ENCODE peak calls at places on chromosomes 1 and 21, in eight cellular contexts. P, F, D, B, Y, W, O and T are unnamed samples.

GRCh38 chr21:39680216-39680615 is 64.8 kb upstream of the IGSF5 start:
- DNase-seq in P (no peak), F (no peak), D (no peak), B (no peak), Y (no peak), W (no peak), O (no peak), T (no peak)

GRCh38 chr1:16006552-16007485 is 2.8 kb downstream of the SRARP start:
- DNase-seq in P (no peak), F (no peak), D (peak), B (peak), Y (no peak), W (peak), O (no peak), T (peak)

GRCh38 chr1:216600730-216601426 is 122.4 kb downstream of the ESRRG start:
- DNase-seq in P (peak), F (peak), D (peak), B (peak), Y (peak), W (peak), O (peak), T (peak)

GRCh38 chr1:169745015-169745861 is 11.4 kb upstream of the SELE start:
- DNase-seq in P (no peak), F (no peak), D (no peak), B (no peak), Y (no peak), W (no peak), O (no peak), T (peak)

GRCh38 chr1:110765640-110766335 is 91.0 kb upstream of the KCNA3 start:
- DNase-seq in P (no peak), F (peak), D (peak), B (peak), Y (no peak), W (peak), O (peak), T (peak)

GRCh38 chr1:207974146-207974545 is 63.2 kb upstream of the CD34 start:
- DNase-seq in P (no peak), F (no peak), D (no peak), B (no peak), Y (no peak), W (no peak), O (no peak), T (no peak)

GRCh38 chr1:21272540-21272939 is 17.7 kb downstream of the ECE1 start:
- DNase-seq in P (no peak), F (no peak), D (no peak), B (no peak), Y (no peak), W (no peak), O (no peak), T (no peak)

GRCh38 chr1:228109962-228110488 is 926 bp upstream of the MRPL55 start:
- DNase-seq in P (no peak), F (no peak), D (no peak), B (peak), Y (no peak), W (peak), O (no peak), T (peak)

GRCh38 chr1:9009438-9010366 is 16.5 kb downstream of the SLC2A7 start:
- DNase-seq in P (peak), F (peak), D (no peak), B (peak), Y (peak), W (peak), O (peak), T (peak)

GRCh38 chr1:186775031-186775430 is 53.7 kb upstream of the PLA2G4A start:
- DNase-seq in P (no peak), F (no peak), D (no peak), B (no peak), Y (no peak), W (no peak), O (no peak), T (no peak)

GRCh38 chr21:26842300-26842699 is 2.9 kb downstream of the ADAMTS1 start:
- DNase-seq in P (no peak), F (no peak), D (no peak), B (peak), Y (no peak), W (peak), O (no peak), T (peak)

GRCh38 chr1:155967410-155968400 is 10.6 kb downstream of the ARHGEF2 start:
- DNase-seq in P (no peak), F (no peak), D (no peak), B (no peak), Y (no peak), W (no peak), O (no peak), T (no peak)

GRCh38 chr1:10516925-10517676 is 42.4 kb downstream of the PEX14 start:
- DNase-seq in P (no peak), F (no peak), D (no peak), B (no peak), Y (no peak), W (no peak), O (no peak), T (no peak)

GRCh38 chr1:10515627-10516026 is 40.9 kb downstream of the PEX14 start:
- DNase-seq in P (no peak), F (no peak), D (no peak), B (no peak), Y (no peak), W (no peak), O (no peak), T (no peak)

GRCh38 chr1:10513199-10513598 is 38.4 kb downstream of the PEX14 start:
- DNase-seq in P (no peak), F (no peak), D (no peak), B (no peak), Y (no peak), W (no peak), O (no peak), T (no peak)

GRCh38 chr1:10516244-10516643 is 41.5 kb downstream of the PEX14 start:
- DNase-seq in P (no peak), F (no peak), D (no peak), B (no peak), Y (no peak), W (no peak), O (no peak), T (no peak)

DNA sequence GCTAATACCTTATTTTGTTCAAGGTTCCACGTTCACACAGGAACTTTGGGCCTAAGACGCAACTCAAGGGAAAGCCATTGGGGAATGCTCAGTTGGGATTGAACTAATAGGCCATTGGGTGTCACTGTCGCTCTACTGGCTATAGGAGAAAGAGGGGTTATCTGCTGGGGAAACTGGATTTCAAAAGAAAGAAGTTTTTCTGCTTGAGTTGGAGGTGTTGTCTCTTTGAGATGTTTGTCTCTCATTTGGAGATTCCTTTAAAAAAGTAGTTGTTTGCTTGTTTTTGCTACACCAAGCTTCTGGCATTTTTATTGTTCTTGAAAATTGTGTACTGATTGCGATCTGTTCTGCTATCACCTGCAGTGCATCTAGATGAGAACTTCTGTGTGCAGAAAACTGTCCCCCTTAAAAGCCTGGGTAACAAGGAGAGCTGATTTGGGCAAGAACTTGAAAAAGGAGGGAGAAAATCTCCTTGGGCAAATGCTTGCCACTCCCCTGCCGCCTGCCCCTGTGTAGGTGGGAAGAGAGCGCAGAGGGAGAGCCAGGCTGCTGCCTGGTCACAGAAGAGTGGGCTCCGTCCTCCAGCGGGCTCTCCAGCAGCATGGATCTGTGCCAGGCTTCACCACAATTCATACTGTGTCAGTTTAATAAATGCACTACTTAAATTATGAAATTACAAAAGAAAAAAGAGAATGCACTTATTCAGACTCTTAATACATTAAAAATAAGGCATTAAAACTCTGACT is 39.9 kb downstream of the PEX14 start:
- DNase-seq in P (no peak), F (no peak), D (peak), B (peak), Y (no peak), W (peak), O (peak), T (peak)
- TF ChIP-seq CTCF in P (peak), F (no peak), D (peak), B (peak), Y (peak), W (peak), O (peak), T (peak)

GRCh38 chr1:6490181-6491075 is 1.0 kb downstream of the PLEKHG5 start:
- DNase-seq in P (no peak), F (peak), D (peak), B (peak), Y (peak), W (peak), O (peak), T (peak)
- TF ChIP-seq CTCF in P (no peak), F (peak), D (peak), B (no peak), Y (peak), W (no peak), O (no peak), T (no peak)

GRCh38 chr1:70440642-70441391 is 29.7 kb downstream of the CTH start:
- DNase-seq in P (no peak), F (no peak), D (no peak), B (no peak), Y (no peak), W (no peak), O (no peak), T (no peak)

GRCh38 chr1:70441392-70442035 is 30.4 kb downstream of the CTH start:
- DNase-seq in P (no peak), F (no peak), D (no peak), B (no peak), Y (no peak), W (no peak), O (no peak), T (no peak)

GRCh38 chr1:70438529-70438928 is 27.5 kb downstream of the CTH start:
- DNase-seq in P (no peak), F (no peak), D (no peak), B (peak), Y (no peak), W (no peak), O (no peak), T (no peak)

GRCh38 chr1:70434253-70434859 is 23.3 kb downstream of the CTH start:
- DNase-seq in P (no peak), F (no peak), D (no peak), B (no peak), Y (no peak), W (no peak), O (no peak), T (no peak)

DNA sequence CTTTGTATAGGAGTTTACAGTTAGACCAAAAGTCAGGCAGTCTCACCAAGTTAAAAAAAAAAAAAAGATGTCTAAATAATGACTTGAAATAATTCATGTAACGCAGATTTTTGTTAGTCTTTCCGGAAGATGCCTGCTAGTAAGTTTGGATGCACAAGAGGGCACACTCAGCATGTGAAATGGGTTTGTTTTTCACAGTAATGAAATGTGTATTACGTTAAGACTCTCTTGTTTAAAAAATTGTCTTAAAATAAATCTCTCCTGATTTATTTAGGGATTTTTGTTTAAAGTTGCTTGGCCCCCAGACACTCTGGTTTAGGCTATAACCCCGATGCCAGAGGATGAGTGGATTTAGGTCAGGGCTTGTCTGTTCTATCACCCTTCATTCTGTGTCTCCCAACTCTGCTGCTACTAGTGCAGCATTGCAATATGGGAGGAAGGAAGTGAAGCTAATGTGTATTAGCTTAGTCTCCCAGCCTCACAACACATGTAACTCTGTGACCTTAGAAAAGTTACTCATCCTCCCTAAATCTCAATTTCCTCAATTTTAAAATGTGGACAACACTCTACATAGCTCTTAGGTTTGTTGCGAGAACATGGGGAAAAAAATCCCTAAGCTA is 25.7 kb downstream of the CTH start:
- DNase-seq in P (no peak), F (no peak), D (no peak), B (peak), Y (no peak), W (peak), O (no peak), T (peak)
- TF ChIP-seq CTCF in P (no peak), F (no peak), D (no peak), B (peak), Y (no peak), W (peak), O (peak), T (peak)

GRCh38 chr1:174469687-174470086 is 21.9 kb downstream of the GPR52 start:
- DNase-seq in P (no peak), F (no peak), D (no peak), B (no peak), Y (no peak), W (no peak), O (no peak), T (no peak)

GRCh38 chr1:174465855-174466254 is 18.1 kb downstream of the GPR52 start:
- DNase-seq in P (no peak), F (no peak), D (no peak), B (no peak), Y (no peak), W (no peak), O (no peak), T (no peak)

GRCh38 chr1:174469052-174469451 is 21.3 kb downstream of the GPR52 start:
- DNase-seq in P (no peak), F (no peak), D (no peak), B (no peak), Y (no peak), W (no peak), O (no peak), T (no peak)

DNA sequence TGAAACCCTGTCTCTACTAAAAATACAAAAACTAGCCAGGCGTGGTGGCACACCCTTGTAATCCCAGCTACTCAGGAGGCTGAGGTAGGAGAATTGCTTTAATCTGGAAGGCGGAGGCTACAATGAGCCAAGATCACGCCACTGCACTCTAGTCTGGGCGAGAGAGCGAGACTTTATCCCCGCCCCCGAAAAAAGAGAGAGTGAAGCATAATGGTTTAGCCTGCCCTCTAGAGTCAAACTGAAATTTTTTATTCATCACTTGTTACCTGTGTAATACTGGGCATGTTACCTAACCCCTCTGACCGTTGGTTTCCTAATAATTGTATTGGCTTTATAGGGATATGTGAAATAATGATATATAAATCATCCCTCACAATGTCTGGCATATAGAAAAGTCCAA is 18.8 kb downstream of the GPR52 start:
- DNase-seq in P (no peak), F (no peak), D (no peak), B (no peak), Y (no peak), W (no peak), O (no peak), T (no peak)
- TF ChIP-seq CTCF in P (no peak), F (no peak), D (no peak), B (no peak), Y (no peak), W (no peak), O (no peak), T (no peak)

DNA sequence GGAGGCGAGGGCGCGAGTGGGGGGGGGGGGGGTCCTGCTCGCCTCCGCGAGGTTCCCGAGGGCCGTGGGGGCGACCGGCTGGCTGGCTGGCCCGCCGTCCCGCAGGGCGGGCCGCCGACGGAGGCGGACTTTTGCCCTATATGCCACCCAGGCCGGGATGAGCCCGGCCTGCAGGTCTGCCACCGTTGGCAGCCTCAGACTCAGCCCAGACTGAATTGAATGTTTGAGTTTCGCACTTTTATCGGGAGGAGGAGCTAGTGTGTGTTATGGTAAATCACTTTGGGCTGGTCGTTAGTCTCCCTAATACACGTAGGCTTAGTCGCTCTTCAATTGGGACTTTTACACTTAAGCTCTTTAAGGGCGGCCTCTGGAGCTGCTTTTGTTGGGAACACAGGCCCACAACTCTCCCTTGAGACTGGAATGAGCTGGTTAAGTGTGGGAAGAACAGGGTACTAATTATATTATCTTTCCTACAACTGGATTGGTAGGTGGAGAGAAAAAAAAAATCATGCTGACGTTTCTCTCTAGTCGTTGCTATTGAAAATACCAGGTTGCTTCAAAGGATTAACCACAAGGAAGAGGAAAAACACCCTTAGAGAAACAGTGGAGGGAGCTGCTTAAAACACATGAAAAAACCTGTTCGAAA is 1.3 kb upstream of the IRF2BP2 start:
- DNase-seq in P (peak), F (peak), D (no peak), B (peak), Y (no peak), W (peak), O (peak), T (peak)
- TF ChIP-seq CTCF in P (no peak), F (no peak), D (no peak), B (peak), Y (no peak), W (no peak), O (peak), T (peak)

DNA sequence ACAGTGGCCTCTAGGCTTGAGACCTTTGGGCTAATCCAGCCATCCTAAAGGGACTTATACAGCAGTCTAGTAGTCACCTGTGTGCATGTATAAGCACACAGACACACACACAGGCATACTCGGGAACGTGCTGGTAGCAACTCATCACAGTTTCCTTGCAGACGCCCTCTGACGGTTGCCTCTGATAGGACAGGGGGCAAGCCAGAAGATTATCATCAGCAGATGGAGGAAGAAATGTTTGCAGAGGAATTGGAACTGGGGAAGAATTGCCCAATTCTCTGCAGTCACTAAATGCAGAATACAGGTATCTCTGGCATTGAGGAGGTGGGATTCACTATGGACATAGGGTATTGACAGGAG is 222.2 kb downstream of the C1orf94 start:
- DNase-seq in P (no peak), F (no peak), D (no peak), B (no peak), Y (no peak), W (no peak), O (no peak), T (no peak)
- TF ChIP-seq CTCF in P (peak), F (no peak), D (no peak), B (no peak), Y (no peak), W (no peak), O (no peak), T (no peak)

GRCh38 chr1:79362470-79362869 is 355.9 kb upstream of the ADGRL4 start:
- DNase-seq in P (no peak), F (no peak), D (no peak), B (no peak), Y (no peak), W (no peak), O (no peak), T (no peak)
- TF ChIP-seq CTCF in P (no peak), F (no peak), D (no peak), B (peak), Y (no peak), W (no peak), O (no peak), T (peak)

DNA sequence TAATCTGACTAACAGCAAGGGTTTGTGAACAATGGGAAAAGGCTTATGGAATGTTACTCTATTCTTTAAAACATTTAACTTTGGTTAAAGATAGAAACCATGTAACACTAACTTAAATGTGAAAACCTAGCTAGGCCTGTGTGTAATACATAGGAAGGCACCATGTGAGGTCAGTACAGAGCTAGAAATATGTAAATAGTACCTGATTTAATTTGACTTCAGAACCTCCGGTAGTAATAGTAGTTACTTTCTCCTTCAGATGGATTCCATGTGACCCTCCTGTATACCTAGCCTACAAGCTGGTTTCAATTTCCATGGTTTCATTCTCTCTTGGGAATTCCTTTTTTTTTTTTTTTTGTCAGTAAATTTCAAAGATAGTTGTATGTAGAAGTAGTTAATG is 1.3 kb downstream of the MTF2 start:
- DNase-seq in P (no peak), F (peak), D (peak), B (peak), Y (no peak), W (peak), O (peak), T (peak)
- TF ChIP-seq CTCF in P (no peak), F (peak), D (peak), B (peak), Y (no peak), W (peak), O (peak), T (peak)

GRCh38 chr1:209485167-209485566 is 98.3 kb upstream of the CAMK1G start:
- DNase-seq in P (no peak), F (no peak), D (peak), B (peak), Y (no peak), W (peak), O (no peak), T (peak)

GRCh38 chr1:209485759-209486158 is 97.8 kb upstream of the CAMK1G start:
- DNase-seq in P (no peak), F (no peak), D (no peak), B (no peak), Y (no peak), W (no peak), O (no peak), T (no peak)

GRCh38 chr1:209486861-209487260 is 96.7 kb upstream of the CAMK1G start:
- DNase-seq in P (no peak), F (no peak), D (no peak), B (peak), Y (no peak), W (no peak), O (no peak), T (peak)

GRCh38 chr1:209483691-209484090 is 99.8 kb upstream of the CAMK1G start:
- DNase-seq in P (no peak), F (no peak), D (no peak), B (no peak), Y (no peak), W (no peak), O (no peak), T (no peak)

DNA sequence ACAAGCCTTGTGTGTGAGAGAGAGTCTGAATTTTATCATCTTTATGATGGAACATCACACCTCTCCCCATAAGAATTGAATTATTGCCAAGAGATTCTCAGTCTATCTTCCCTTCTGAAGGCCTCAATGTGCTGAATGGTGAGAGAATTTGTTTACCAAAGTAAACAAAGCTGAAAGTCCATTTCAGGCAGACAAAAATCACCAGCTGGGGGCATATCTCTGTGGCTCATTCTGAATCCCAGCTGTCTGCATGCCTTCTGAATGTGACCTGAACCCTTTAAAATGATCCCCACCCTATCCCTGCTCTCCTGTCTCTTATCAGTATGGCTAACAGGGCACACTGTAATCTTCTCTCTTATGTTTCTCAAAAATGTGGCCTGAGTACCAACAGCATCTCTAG is 99.1 kb upstream of the CAMK1G start:
- DNase-seq in P (no peak), F (no peak), D (no peak), B (no peak), Y (no peak), W (no peak), O (no peak), T (no peak)
- TF ChIP-seq CTCF in P (no peak), F (no peak), D (no peak), B (no peak), Y (no peak), W (no peak), O (no peak), T (no peak)